ENCODE peak calls at places on chromosomes 11 and 22, in five cellular contexts. One of them, this sample, is unnamed.

GRCh38 chr22:27204817-27205216 is 547.4 kb downstream of the MIAT start:
- DNase-seq in PC-3: no peak
- DNase-seq in kidney glomerular epithelial cell: no peak
- DNase-seq in T-helper 17 cell: no peak
- DNase-seq in WTC11: no peak
- DNase-seq in this sample: no peak

GRCh38 chr22:29203456-29203855 is 2.2 kb upstream of the EMID1 start:
- DNase-seq in WTC11: no peak
- DNase-seq in kidney glomerular epithelial cell: no peak
- DNase-seq in T-helper 17 cell: no peak
- DNase-seq in PC-3: no peak
- DNase-seq in this sample: no peak

GRCh38 chr22:25131198-25131887 is 68.3 kb upstream of the CRYBB3 start:
- DNase-seq in kidney glomerular epithelial cell: no peak
- DNase-seq in WTC11: no peak
- DNase-seq in T-helper 17 cell: no peak
- DNase-seq in PC-3: no peak
- DNase-seq in this sample: no peak

GRCh38 chr11:59756845-59757244 is 1.7 kb downstream of the STX3 start:
- DNase-seq in kidney glomerular epithelial cell: peak
- DNase-seq in PC-3: peak
- DNase-seq in T-helper 17 cell: no peak
- DNase-seq in WTC11: no peak
- DNase-seq in this sample: no peak

GRCh38 chr11:117901601-117902000 is 25.1 kb upstream of the FXYD6 start:
- DNase-seq in WTC11: no peak
- DNase-seq in kidney glomerular epithelial cell: no peak
- DNase-seq in PC-3: no peak
- DNase-seq in T-helper 17 cell: no peak
- DNase-seq in this sample: no peak

GRCh38 chr22:38868286-38868721 is 3.7 kb downstream of the CBX6 start:
- DNase-seq in kidney glomerular epithelial cell: no peak
- DNase-seq in T-helper 17 cell: no peak
- DNase-seq in WTC11: no peak
- DNase-seq in PC-3: no peak
- DNase-seq in this sample: no peak

GRCh38 chr22:45034156-45034555 is 24.4 kb upstream of the PHF21B start:
- DNase-seq in T-helper 17 cell: no peak
- DNase-seq in WTC11: no peak
- DNase-seq in kidney glomerular epithelial cell: no peak
- DNase-seq in PC-3: no peak
- DNase-seq in this sample: no peak

GRCh38 chr11:116421529-116422185 is 351.1 kb downstream of the BUD13 start:
- DNase-seq in WTC11: no peak
- DNase-seq in kidney glomerular epithelial cell: no peak
- DNase-seq in PC-3: no peak
- DNase-seq in T-helper 17 cell: no peak
- DNase-seq in this sample: no peak

GRCh38 chr11:32289701-32290100 is 145.6 kb downstream of the WT1 start:
- DNase-seq in WTC11: no peak
- DNase-seq in T-helper 17 cell: no peak
- DNase-seq in kidney glomerular epithelial cell: no peak
- DNase-seq in PC-3: no peak
- DNase-seq in this sample: no peak

GRCh38 chr11:133946541-133947297 is 10.0 kb downstream of the IGSF9B start:
- DNase-seq in kidney glomerular epithelial cell: no peak
- DNase-seq in WTC11: peak
- DNase-seq in PC-3: no peak
- DNase-seq in T-helper 17 cell: peak
- DNase-seq in this sample: no peak

GRCh38 chr11:2445107-2445947 is 519 bp downstream of the KCNQ1 start:
- DNase-seq in WTC11: peak
- DNase-seq in PC-3: no peak
- DNase-seq in T-helper 17 cell: peak
- DNase-seq in kidney glomerular epithelial cell: no peak
- DNase-seq in this sample: peak

This sample was measured in CD8-positive, alpha-beta T cell.